ENCODE peak calls at places on chromosomes 2 and 18, in four cellular contexts. O, I, T and S are unnamed samples.

GRCh38 chr2:39356922-39357639 is 80.0 kb downstream of the MAP4K3 start:
- DNase-seq in O (no peak), I (no peak), T (no peak), S (no peak)

GRCh38 chr2:88187038-88187676 is 17.0 kb downstream of the THNSL2 start:
- DNase-seq in O (peak; percentile 57), I (no peak), T (peak; percentile 21), S (no peak)

GRCh38 chr2:226659416-226659815 is 140.2 kb downstream of the IRS1 start:
- DNase-seq in O (no peak), I (no peak), T (no peak), S (no peak)

GRCh38 chr18:46324556-46324955 is 220.4 kb downstream of the HAUS1 start:
- DNase-seq in O (peak; percentile 85), I (no peak), T (peak; percentile 62), S (no peak)

GRCh38 chr2:28989973-28990372 is 8.9 kb downstream of the TOGARAM2 start:
- DNase-seq in O (no peak), I (no peak), T (no peak), S (no peak)

GRCh38 chr18:39191931-39192330 is 1626.3 kb upstream of the CELF4 start:
- DNase-seq in O (no peak), I (no peak), T (no peak), S (no peak)

GRCh38 chr2:1588994-1589611 is 155.2 kb downstream of the PXDN start:
- DNase-seq in O (peak; percentile 56), I (no peak), T (peak; percentile 43), S (no peak)

GRCh38 chr2:48169066-48169724 is 262.9 kb upstream of the FBXO11 start:
- DNase-seq in O (peak; percentile 79), I (no peak), T (no peak), S (no peak)

GRCh38 chr2:182018218-182018617 is 32.6 kb downstream of the PPP1R1C start:
- DNase-seq in O (peak; percentile 3), I (no peak), T (peak; percentile 62), S (no peak)

GRCh38 chr2:69026026-69026425 is 13.0 kb downstream of the ANTXR1 start:
- DNase-seq in O (peak; percentile 67), I (no peak), T (peak; percentile 46), S (peak; percentile 34)

GRCh38 chr2:233600361-233600760 is 17.1 kb upstream of the UGT1A8 start:
- DNase-seq in O (peak; percentile 11), I (no peak), T (no peak), S (no peak)

GRCh38 chr2:186068154-186068826 is 329.7 kb downstream of the FSIP2 start:
- DNase-seq in O (peak; percentile 1), I (no peak), T (no peak), S (no peak)

GRCh38 chr2:43418673-43419072 is 177.2 kb downstream of the THADA start:
- DNase-seq in O (no peak), I (no peak), T (no peak), S (no peak)

GRCh38 chr2:201781583-201782051 is 884 bp upstream of the ALS2 start:
- DNase-seq in O (peak; percentile 32), I (no peak), T (no peak), S (peak; percentile 18)

GRCh38 chr18:10119528-10119927 is 205.7 kb downstream of the VAPA start:
- DNase-seq in O (no peak), I (no peak), T (no peak), S (no peak)

GRCh38 chr2:207625014-207625755 is at the start of gene METTL21A:
- DNase-seq in O (peak; percentile 91), I (peak; percentile 38), T (peak; percentile 86), S (peak; percentile 96)

GRCh38 chr2:162146906-162147305 is 5.1 kb downstream of the GCG start:
- DNase-seq in O (no peak), I (no peak), T (peak; percentile 23), S (no peak)

GRCh38 chr2:18834341-18834740 is 245.0 kb upstream of the NT5C1B start:
- DNase-seq in O (peak; percentile 56), I (no peak), T (peak; percentile 58), S (no peak)

GRCh38 chr2:137888845-137889244 is 75.4 kb upstream of the HNMT start:
- DNase-seq in O (peak; percentile 43), I (no peak), T (no peak), S (no peak)

GRCh38 chr2:24926602-24927252 is 6.7 kb upstream of the ADCY3 start:
- DNase-seq in O (peak; percentile 57), I (no peak), T (no peak), S (peak; percentile 72)

GRCh38 chr2:42046819-42047487 is 868 bp upstream of the PKDCC start:
- DNase-seq in O (peak; percentile 78), I (no peak), T (no peak), S (no peak)

DNA sequence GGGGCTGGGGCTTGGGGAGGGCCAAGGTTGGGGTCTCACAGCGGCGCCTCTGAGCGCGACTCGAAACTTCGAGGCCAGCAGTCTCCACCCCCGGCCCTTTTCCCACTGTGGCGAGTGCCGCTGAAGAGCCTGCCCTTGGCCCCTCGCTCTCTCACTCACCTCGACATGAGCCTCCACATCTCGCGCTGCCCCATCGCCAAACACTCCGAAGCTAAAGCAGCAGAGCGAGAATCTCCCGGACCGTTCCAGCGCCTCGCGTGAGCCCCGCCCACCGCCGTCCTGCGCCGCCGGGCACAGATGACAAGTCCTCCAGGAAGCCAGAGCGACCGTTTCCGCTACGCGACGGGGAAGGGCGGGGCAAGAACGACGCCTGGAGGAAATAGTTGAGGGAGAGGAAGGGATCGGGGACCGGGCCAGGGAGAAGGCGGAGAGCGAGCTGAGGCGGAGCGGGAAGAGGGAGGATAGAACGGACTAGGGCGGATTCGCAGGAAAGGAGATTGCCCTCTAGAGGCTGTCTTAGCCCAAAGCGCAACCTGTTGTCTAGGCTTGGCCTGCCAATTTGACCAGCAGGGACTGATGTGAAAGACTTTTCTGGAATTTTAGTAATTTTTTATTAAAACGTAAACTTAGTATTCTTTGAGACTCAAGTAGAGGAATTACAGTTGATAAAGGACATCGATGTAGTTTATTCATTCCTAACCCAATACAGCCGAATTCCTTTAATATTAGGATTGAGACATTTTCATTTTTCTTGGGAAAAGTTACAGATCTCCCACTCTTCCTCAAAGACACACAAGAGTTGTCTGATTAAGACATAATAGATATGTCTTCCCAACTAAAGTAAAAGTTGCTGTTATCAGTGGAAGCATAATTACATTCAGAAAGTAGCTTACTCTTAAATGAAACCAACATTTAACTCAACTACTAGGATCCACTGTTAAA is at the start of gene HIBCH:
- DNase-seq in O (peak; percentile 99), I (peak; percentile 95), T (peak; percentile 98), S (peak; percentile 71)
- H3K4me3 ChIP-seq in O (peak within 1 kb of the TSS; percentile 61), I (peak within 1 kb of the TSS; percentile 72), T (peak within 1 kb of the TSS; percentile 62), S (peak within 1 kb of the TSS; percentile 91)

DNA sequence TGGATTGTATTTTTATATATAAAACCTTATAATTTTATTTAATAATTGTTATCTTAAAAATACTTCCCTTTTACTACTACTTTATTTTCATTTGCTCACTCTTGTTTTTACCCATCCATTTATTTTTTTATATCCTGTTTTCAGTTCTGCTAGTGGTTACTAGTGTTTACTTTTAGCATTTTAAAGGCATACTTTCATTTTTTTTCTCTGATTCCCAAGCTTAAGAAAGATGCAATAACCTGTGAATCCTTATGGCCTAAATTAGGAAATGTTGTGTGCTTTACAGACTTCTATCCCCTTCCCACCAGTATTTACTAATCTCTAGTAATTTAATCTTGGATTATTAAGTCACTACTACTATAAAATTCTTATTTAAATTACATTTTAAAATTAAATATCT is 140.0 kb downstream of the SMAD7 start:
- DNase-seq in O (no peak), I (no peak), T (peak; percentile 52), S (no peak)
- H3K4me1 ChIP-seq in O (peaks cover 12% of the 10 kb centered on the region), I (peaks cover 38% of the 10 kb centered on the region), T (peaks cover 10% of the 10 kb centered on the region), S (peaks cover 43% of the 10 kb centered on the region)

GRCh38 chr2:95329401-95329800 is 32.3 kb downstream of the KCNIP3 start:
- DNase-seq in O (no peak), I (no peak), T (no peak), S (no peak)
- H3K9me3 ChIP-seq in O (no peaks in the 10 kb centered on the region), I (no peaks in the 10 kb centered on the region), T (no peaks in the 10 kb centered on the region), S (no peaks in the 10 kb centered on the region)

GRCh38 chr18:22180722-22181121 is 11.3 kb downstream of the GATA6 start:
- DNase-seq in O (no peak), I (no peak), T (no peak), S (no peak)
- H3K4me3 ChIP-seq in O (no peak overlapping the region), I (peak overlapping the region; percentile 100), T (no peak overlapping the region), S (no peak overlapping the region)

DNA sequence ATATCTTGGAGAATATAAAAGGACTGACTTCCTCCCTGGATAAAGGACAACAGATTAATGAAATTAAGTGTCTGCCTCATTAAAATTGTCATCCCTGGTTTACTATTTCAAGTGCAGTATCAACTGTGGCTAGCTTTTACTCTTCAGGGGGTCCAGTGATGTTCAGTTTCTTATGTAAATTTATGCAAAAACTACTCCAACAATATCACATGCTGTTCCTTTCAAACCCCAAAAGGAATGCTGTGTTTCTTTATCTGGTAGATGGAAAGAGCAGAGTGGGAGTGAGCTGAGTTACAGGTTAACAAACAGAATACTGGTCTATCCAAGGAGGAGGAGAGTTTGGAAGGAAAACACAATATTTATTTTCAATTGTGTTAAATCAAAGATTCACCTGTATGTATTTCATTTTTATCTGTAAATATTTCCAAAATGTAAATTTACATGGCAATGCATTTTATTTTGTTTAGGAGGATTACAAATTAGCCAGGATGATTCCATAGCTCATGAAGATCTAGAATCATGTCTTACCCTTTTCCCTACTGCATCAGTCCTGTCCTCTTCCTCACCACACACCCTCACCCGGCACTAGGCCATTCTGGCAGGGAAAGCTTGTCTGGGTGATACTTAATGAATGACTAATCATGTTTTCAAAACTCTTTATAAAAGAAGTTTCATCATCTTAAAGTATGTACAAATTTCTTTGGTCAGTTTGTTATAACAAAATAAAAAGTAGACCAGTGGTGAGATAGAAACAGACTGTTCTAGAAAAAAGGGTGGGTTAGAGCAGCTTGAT is 283.5 kb upstream of the VWC2L start:
- DNase-seq in O (peak; percentile 74), I (no peak), T (peak; percentile 57), S (no peak)
- H3K4me1 ChIP-seq in O (no peaks in the 10 kb centered on the region), I (no peaks in the 10 kb centered on the region), T (peaks cover 1% of the 10 kb centered on the region), S (no peaks in the 10 kb centered on the region)

DNA sequence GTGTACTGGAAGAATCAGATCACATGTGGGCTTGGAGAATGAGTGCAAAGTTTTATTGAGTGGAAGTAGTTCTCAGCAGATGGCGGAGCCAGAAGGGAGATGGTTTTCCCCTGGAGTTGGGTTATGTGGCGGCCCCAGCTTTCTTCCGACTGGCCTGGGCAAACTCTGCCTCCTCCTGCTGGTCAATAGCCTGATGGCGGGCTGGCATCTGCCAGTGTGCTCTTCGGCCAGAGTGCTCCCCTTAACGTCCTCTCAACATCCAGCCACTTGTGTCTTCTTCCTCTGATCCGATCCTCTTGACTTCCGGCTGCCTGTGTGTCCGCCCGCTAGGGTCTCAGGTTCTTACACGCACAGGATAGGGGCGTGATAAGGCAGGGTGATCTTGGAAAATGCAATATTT is 741.3 kb downstream of the RNF144A start:
- DNase-seq in O (no peak), I (no peak), T (no peak), S (no peak)
- H3K9me3 ChIP-seq in O (no peaks in the 10 kb centered on the region), I (peaks cover 5% of the 10 kb centered on the region), T (peaks cover 2% of the 10 kb centered on the region), S (no peaks in the 10 kb centered on the region)

GRCh38 chr2:70565039-70565731 is 11.6 kb upstream of the TGFA start:
- DNase-seq in O (no peak), I (no peak), T (no peak), S (no peak)
- H3K4me3 ChIP-seq in O (no peak overlapping the region), I (no peak overlapping the region), T (no peak overlapping the region), S (no peak overlapping the region)

DNA sequence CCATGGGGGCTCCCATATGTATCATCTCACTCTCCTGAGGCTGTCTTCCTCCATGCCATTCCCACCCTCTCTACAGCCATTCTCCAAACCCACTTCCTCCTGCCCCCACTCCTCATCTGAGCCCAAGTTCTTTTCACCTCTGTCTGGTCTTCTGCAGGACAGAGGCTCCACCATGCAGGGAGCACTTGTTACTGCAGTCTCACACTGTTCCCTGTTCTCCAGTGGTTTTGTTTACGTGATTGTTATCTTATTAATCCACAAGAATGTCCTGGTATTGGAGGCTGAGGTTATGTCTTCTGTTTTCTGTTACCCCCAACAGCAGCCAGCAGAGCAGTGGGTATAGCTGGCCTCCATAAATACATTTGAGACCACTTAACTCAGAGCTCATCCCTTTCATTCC is 51.4 kb downstream of the PAX8 start:
- DNase-seq in O (no peak), I (no peak), T (no peak), S (no peak)
- H3K4me1 ChIP-seq in O (peaks cover 37% of the 10 kb centered on the region), I (no peaks in the 10 kb centered on the region), T (no peaks in the 10 kb centered on the region), S (no peaks in the 10 kb centered on the region)